ENCODE peak calls at places on chromosome 12, in five cellular contexts. One of them, this sample, is unnamed.

GRCh38 chr12:109087250-109087649 is 6.0 kb downstream of the ALKBH2 start:
- DNase-seq in lung microvascular endothelial cell: no peak
- DNase-seq in AG04450: no peak
- DNase-seq in GM04504: no peak
- DNase-seq in activated T-cell treated with anti-CD3 and anti-CD28 coated beads for 24 hours: no peak
- DNase-seq in this sample: no peak

GRCh38 chr12:51926718-51927117 is 19.4 kb downstream of the ACVRL1 start:
- DNase-seq in lung microvascular endothelial cell: peak
- DNase-seq in AG04450: no peak
- DNase-seq in GM04504: no peak
- DNase-seq in activated T-cell treated with anti-CD3 and anti-CD28 coated beads for 24 hours: peak
- DNase-seq in this sample: no peak

GRCh38 chr12:101590383-101590782 is 4.4 kb upstream of the MYBPC1 start:
- DNase-seq in lung microvascular endothelial cell: no peak
- DNase-seq in AG04450: no peak
- DNase-seq in GM04504: no peak
- DNase-seq in activated T-cell treated with anti-CD3 and anti-CD28 coated beads for 24 hours: no peak
- DNase-seq in this sample: no peak

GRCh38 chr12:107568718-107569117 is 116.9 kb upstream of the PWP1 start:
- DNase-seq in lung microvascular endothelial cell: no peak
- DNase-seq in AG04450: no peak
- DNase-seq in GM04504: no peak
- DNase-seq in activated T-cell treated with anti-CD3 and anti-CD28 coated beads for 24 hours: no peak
- DNase-seq in this sample: peak

GRCh38 chr12:115223322-115223721 is 539.3 kb upstream of the TBX3 start:
- DNase-seq in lung microvascular endothelial cell: peak
- DNase-seq in AG04450: peak
- DNase-seq in GM04504: peak
- DNase-seq in activated T-cell treated with anti-CD3 and anti-CD28 coated beads for 24 hours: no peak
- DNase-seq in this sample: peak

GRCh38 chr12:102478416-102479098 is 1.8 kb downstream of the IGF1 start:
- DNase-seq in lung microvascular endothelial cell: no peak
- DNase-seq in AG04450: no peak
- DNase-seq in GM04504: no peak
- DNase-seq in activated T-cell treated with anti-CD3 and anti-CD28 coated beads for 24 hours: peak
- DNase-seq in this sample: no peak

GRCh38 chr12:89544730-89545184 is 18.9 kb upstream of the POC1B start:
- DNase-seq in lung microvascular endothelial cell: peak
- DNase-seq in AG04450: no peak
- DNase-seq in GM04504: no peak
- DNase-seq in activated T-cell treated with anti-CD3 and anti-CD28 coated beads for 24 hours: no peak
- DNase-seq in this sample: no peak

GRCh38 chr12:58967551-58967950 is 47.2 kb upstream of the LRIG3 start:
- DNase-seq in lung microvascular endothelial cell: peak
- DNase-seq in AG04450: no peak
- DNase-seq in GM04504: no peak
- DNase-seq in activated T-cell treated with anti-CD3 and anti-CD28 coated beads for 24 hours: no peak
- DNase-seq in this sample: no peak

GRCh38 chr12:68780731-68781130 is 27.2 kb upstream of the MDM2 start:
- DNase-seq in lung microvascular endothelial cell: no peak
- DNase-seq in AG04450: no peak
- DNase-seq in GM04504: no peak
- DNase-seq in activated T-cell treated with anti-CD3 and anti-CD28 coated beads for 24 hours: no peak
- DNase-seq in this sample: no peak

This sample was measured in HS-5.